ENCODE peak calls at places on chromosomes 3 and 15, in four cellular contexts. R, T, B and G are unnamed samples.

GRCh38 chr3:30428251-30428650 is 178.2 kb upstream of the TGFBR2 start:
- DNase-seq in R (no peak), T (no peak), B (no peak), G (no peak)

GRCh38 chr15:75718326-75718725 is 5.7 kb upstream of the CSPG4 start:
- DNase-seq in R (peak), T (peak), B (no peak), G (no peak)

GRCh38 chr3:27675287-27675686 is 46.8 kb downstream of the EOMES start:
- DNase-seq in R (no peak), T (no peak), B (no peak), G (no peak)

GRCh38 chr3:156478931-156479330 is 76.0 kb downstream of the SSR3 start:
- DNase-seq in R (no peak), T (no peak), B (no peak), G (no peak)

GRCh38 chr3:55591893-55592292 is 104.8 kb upstream of the WNT5A start:
- DNase-seq in R (no peak), T (no peak), B (no peak), G (no peak)

GRCh38 chr3:172107403-172107802 is 68.0 kb downstream of the FNDC3B start:
- DNase-seq in R (peak), T (peak), B (no peak), G (no peak)

GRCh38 chr3:134640872-134641470 is 9.9 kb downstream of the KY start:
- DNase-seq in R (no peak), T (no peak), B (no peak), G (no peak)

GRCh38 chr15:76200083-76200465 is 111.2 kb downstream of the ETFA start:
- DNase-seq in R (no peak), T (peak), B (peak), G (peak)

GRCh38 chr3:177642482-177643163 is 445.3 kb upstream of the TBL1XR1 start:
- DNase-seq in R (no peak), T (no peak), B (no peak), G (no peak)

GRCh38 chr3:186746008-186746407 is 28.8 kb downstream of the KNG1 start:
- DNase-seq in R (peak), T (peak), B (no peak), G (no peak)

GRCh38 chr3:164236856-164237255 is 841.4 kb downstream of the SI start:
- DNase-seq in R (no peak), T (no peak), B (no peak), G (no peak)

GRCh38 chr3:69306239-69307185 is 79.4 kb downstream of the FRMD4B start:
- DNase-seq in R (peak), T (peak), B (peak), G (no peak)

GRCh38 chr3:184133840-184134745 is 1.1 kb upstream of the EIF2B5 start:
- DNase-seq in R (peak), T (peak), B (peak), G (peak)

GRCh38 chr15:67082007-67082536 is 16.7 kb downstream of the SMAD3 start:
- DNase-seq in R (peak), T (peak), B (no peak), G (no peak)

GRCh38 chr3:62046326-62046725 is 327.0 kb downstream of the FEZF2 start:
- DNase-seq in R (no peak), T (no peak), B (no peak), G (no peak)

GRCh38 chr3:11703185-11703584 is 59.5 kb upstream of the VGLL4 start:
- DNase-seq in R (no peak), T (no peak), B (no peak), G (no peak)

GRCh38 chr15:90103669-90104329 is 1.5 kb upstream of the IDH2 start:
- DNase-seq in R (no peak), T (no peak), B (no peak), G (no peak)

GRCh38 chr3:82132210-82133069 is 371.0 kb upstream of the GBE1 start:
- DNase-seq in R (no peak), T (no peak), B (no peak), G (no peak)

GRCh38 chr15:101808201-101808600 is 3.8 kb upstream of the OR4F15 start:
- DNase-seq in R (no peak), T (no peak), B (no peak), G (no peak)

GRCh38 chr3:126540342-126540849 is 16.4 kb downstream of the CHST13 start:
- DNase-seq in R (peak), T (peak), B (peak), G (peak)

GRCh38 chr15:70505411-70505919 is 257.9 kb downstream of the UACA start:
- DNase-seq in R (no peak), T (no peak), B (no peak), G (peak)

GRCh38 chr3:30347679-30348216 is 258.7 kb upstream of the TGFBR2 start:
- DNase-seq in R (no peak), T (no peak), B (no peak), G (no peak)

DNA sequence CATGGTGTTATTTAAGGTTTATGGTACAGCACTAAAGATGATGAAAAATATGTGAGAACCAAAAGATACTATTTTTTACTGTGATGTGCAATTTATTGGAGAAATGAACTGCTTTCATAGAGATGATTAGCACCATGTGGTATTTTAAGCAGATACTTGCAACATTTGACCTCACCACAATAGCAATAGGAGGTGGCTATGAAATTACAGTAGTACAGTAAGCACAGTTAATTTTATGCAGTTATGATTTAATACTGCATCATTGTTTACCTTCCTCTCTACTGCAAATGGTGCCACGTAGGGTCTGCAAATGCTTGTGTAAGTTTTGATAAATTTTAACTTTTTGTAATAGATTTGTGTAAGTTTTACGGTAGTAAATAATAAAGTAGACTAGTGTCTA is 14.0 kb downstream of the PYGO1 start:
- DNase-seq in R (no peak), T (no peak), B (no peak), G (no peak)
- H3K4me3 ChIP-seq in R (no peak), T (no peak), B (no peak), G (no peak)

GRCh38 chr15:78052545-78052944 is 25.0 kb downstream of the TBC1D2B start:
- DNase-seq in R (no peak), T (no peak), B (no peak), G (no peak)
- H3K4me3 ChIP-seq in R (no peak), T (no peak), B (no peak), G (no peak)

GRCh38 chr15:48644827-48645557 is 517 bp downstream of the FBN1 start:
- DNase-seq in R (no peak), T (no peak), B (no peak), G (peak)
- H3K4me3 ChIP-seq in R (peak), T (peak), B (peak), G (peak)

DNA sequence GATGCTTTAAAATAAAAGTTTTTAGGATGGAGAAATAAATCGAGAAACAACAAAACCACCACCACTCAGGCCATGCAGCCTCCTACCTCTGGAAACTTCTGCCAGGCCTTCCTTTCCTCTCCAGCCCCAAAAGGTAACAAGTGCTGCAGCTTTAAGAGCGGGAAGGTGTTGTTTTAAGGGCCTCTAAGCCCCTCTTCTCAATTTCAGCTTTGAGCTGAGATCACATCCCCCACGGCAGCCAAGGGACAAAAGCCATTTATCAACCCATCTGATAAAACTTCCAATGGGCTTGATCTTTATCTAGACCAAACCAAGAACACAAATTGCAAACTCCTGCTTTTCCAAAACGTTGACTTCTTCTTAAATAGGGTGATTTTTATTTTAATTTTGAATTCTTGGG is 18.1 kb downstream of the RGMA start:
- DNase-seq in R (no peak), T (no peak), B (no peak), G (no peak)
- H3K4me3 ChIP-seq in R (peak), T (peak), B (peak), G (no peak)

GRCh38 chr3:24495334-24495994 is 814 bp upstream of the THRB start:
- DNase-seq in R (peak), T (peak), B (peak), G (peak)
- H3K4me3 ChIP-seq in R (peak), T (peak), B (peak), G (peak)

DNA sequence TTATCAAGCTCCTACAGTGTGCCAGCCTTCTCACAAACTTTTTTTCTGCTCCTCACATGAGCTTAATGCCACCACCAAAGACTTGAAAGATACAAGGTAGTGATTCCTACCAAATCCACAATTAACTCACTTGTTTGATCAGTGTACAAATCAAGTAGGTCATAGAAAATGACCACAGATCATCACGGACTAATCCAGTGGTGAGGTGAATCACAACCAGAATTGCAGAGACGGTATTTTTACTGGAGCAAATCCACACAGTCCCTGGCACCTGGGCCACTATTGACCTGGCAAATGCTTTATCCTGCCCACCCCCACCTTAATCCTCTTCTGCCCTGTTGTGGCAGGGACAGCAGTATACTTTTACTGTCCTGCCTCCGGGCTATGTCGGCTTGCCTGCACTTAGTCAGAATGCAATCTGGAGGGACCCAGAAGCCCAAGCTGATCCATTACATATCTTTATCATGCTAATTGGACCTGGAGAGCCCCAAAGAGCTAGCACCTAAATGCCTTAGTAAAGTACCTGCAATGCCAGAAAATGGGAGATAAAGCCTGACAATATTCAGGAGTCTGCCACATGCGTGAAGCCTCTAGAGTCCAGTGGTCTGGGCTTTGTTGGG is 83.9 kb upstream of the CDV3 start:
- DNase-seq in R (no peak), T (no peak), B (no peak), G (no peak)
- H3K4me3 ChIP-seq in R (no peak), T (peak), B (no peak), G (no peak)